ENCODE peak calls at places on chromosome 9, in ten cellular contexts. L is NCI-H1105 treated with DMSO at 0.1 percent for 48 hours, N is sigmoid colon, V is H9, P is C1 segment of cervical spinal cord, A is EL, G is RWPE1, R is HT-29, B is mucosa of gallbladder, Q is anterior cingulate cortex. J is an unnamed sample.

GRCh38 chr9:84620338-84620737 is 49.2 kb upstream of the NTRK2 start:
- DNase-seq in L (no peak), N (no peak), V (no peak), P (no peak), A (no peak), G (no peak), R (no peak), B (no peak), Q (no peak), J (no peak)

GRCh38 chr9:79140751-79141150 is 431.0 kb upstream of the TLE4 start:
- DNase-seq in L (no peak), N (no peak), V (no peak), P (no peak), A (no peak), G (no peak), R (no peak), B (no peak), Q (no peak), J (no peak)

GRCh38 chr9:16230731-16231130 is 639.7 kb downstream of the BNC2 start:
- DNase-seq in L (peak), N (peak), V (no peak), P (no peak), A (no peak), G (no peak), R (no peak), B (no peak), Q (no peak), J (no peak)

GRCh38 chr9:13744233-13744954 is 464.9 kb upstream of the MPDZ start:
- DNase-seq in L (no peak), N (no peak), V (no peak), P (no peak), A (no peak), G (no peak), R (no peak), B (no peak), Q (no peak), J (no peak)

GRCh38 chr9:120965344-120966004 is 38.9 kb upstream of the TRAF1 start:
- DNase-seq in L (peak), N (no peak), V (peak), P (peak), A (no peak), G (no peak), R (no peak), B (no peak), Q (peak), J (no peak)

GRCh38 chr9:109887079-109887478 is 107.1 kb downstream of the PALM2AKAP2 start:
- DNase-seq in L (no peak), N (no peak), V (no peak), P (no peak), A (peak), G (peak), R (no peak), B (no peak), Q (no peak), J (no peak)

GRCh38 chr9:119050281-119050680 is 319.0 kb downstream of the BRINP1 start:
- DNase-seq in L (no peak), N (no peak), V (no peak), P (no peak), A (no peak), G (no peak), R (no peak), B (no peak), Q (no peak), J (no peak)

GRCh38 chr9:37025381-37026084 is 8.5 kb downstream of the PAX5 start:
- DNase-seq in L (no peak), N (no peak), V (peak), P (no peak), A (peak), G (no peak), R (no peak), B (no peak), Q (no peak), J (no peak)

GRCh38 chr9:83537331-83538171 is 650 bp downstream of the FRMD3 start:
- DNase-seq in L (no peak), N (no peak), V (no peak), P (no peak), A (peak), G (no peak), R (no peak), B (no peak), Q (peak), J (no peak)

GRCh38 chr9:69822091-69822750 is 1.6 kb downstream of the CFAP95 start:
- DNase-seq in L (no peak), N (no peak), V (no peak), P (no peak), A (peak), G (no peak), R (no peak), B (no peak), Q (no peak), J (no peak)

GRCh38 chr9:127473501-127473900 is 22.2 kb downstream of the LRSAM1 start:
- DNase-seq in L (no peak), N (no peak), V (no peak), P (no peak), A (no peak), G (no peak), R (no peak), B (no peak), Q (no peak), J (no peak)

GRCh38 chr9:120066315-120066714 is 513.7 kb downstream of the CDK5RAP2 start:
- DNase-seq in L (no peak), N (no peak), V (no peak), P (no peak), A (no peak), G (no peak), R (no peak), B (no peak), Q (no peak), J (no peak)

GRCh38 chr9:70602364-70603019 is 188.0 kb upstream of the KLF9 start:
- DNase-seq in L (peak), N (peak), V (peak), P (peak), A (peak), G (peak), R (peak), B (peak), Q (peak), J (no peak)

GRCh38 chr9:37761511-37761910 is 7.9 kb downstream of the TRMT10B start:
- DNase-seq in L (no peak), N (no peak), V (no peak), P (no peak), A (peak), G (no peak), R (no peak), B (no peak), Q (no peak), J (no peak)

GRCh38 chr9:108511200-108511756 is 344.5 kb downstream of the ACTL7B start:
- DNase-seq in L (no peak), N (no peak), V (no peak), P (no peak), A (peak), G (no peak), R (no peak), B (no peak), Q (no peak), J (no peak)

GRCh38 chr9:131491001-131491710 is 11.6 kb upstream of the POMT1 start:
- DNase-seq in L (no peak), N (no peak), V (no peak), P (no peak), A (no peak), G (no peak), R (no peak), B (no peak), Q (no peak), J (no peak)

GRCh38 chr9:72577212-72577753 is 55.9 kb downstream of the TMC1 start:
- DNase-seq in L (peak), N (no peak), V (no peak), P (peak), A (peak), G (peak), R (peak), B (peak), Q (no peak), J (no peak)

GRCh38 chr9:108386859-108387384 is 468.9 kb downstream of the ACTL7B start:
- DNase-seq in L (no peak), N (no peak), V (no peak), P (no peak), A (peak), G (peak), R (no peak), B (no peak), Q (no peak), J (no peak)

GRCh38 chr9:18824095-18824666 is 208.8 kb downstream of the SAXO1 start:
- DNase-seq in L (peak), N (no peak), V (peak), P (no peak), A (no peak), G (no peak), R (peak), B (no peak), Q (no peak), J (no peak)

GRCh38 chr9:136564379-136564988 is 18.6 kb upstream of the NOTCH1 start:
- DNase-seq in L (no peak), N (peak), V (no peak), P (no peak), A (peak), G (no peak), R (no peak), B (peak), Q (no peak), J (no peak)

GRCh38 chr9:130470269-130470668 is 25.5 kb downstream of the ASS1 start:
- DNase-seq in L (no peak), N (no peak), V (no peak), P (no peak), A (no peak), G (no peak), R (no peak), B (no peak), Q (no peak), J (no peak)

GRCh38 chr9:136532799-136533774 is 12.8 kb downstream of the NOTCH1 start:
- DNase-seq in L (no peak), N (no peak), V (no peak), P (no peak), A (no peak), G (no peak), R (no peak), B (no peak), Q (no peak), J (peak)